ENCODE peak calls at places on chromosomes 13 and 19, in eight cellular contexts. One of them, this sample, is unnamed. For H3K36me3, the result is how much of the 10 kb centered on the place peaks cover.

GRCh38 chr13:25906211-25906661 is 145.6 kb downstream of the SHISA2 start:
- DNase-seq in GM12878: no peak
- DNase-seq in fibroblast of lung: no peak
- DNase-seq in HepG2: no peak
- DNase-seq in GM23338: no peak
- DNase-seq in PC-9: no peak
- DNase-seq in PC-3: no peak
- DNase-seq in astrocyte: no peak
- DNase-seq in this sample: no peak

GRCh38 chr13:110575322-110576069 is 14.0 kb upstream of the RAB20 start:
- DNase-seq in GM12878: peak
- DNase-seq in fibroblast of lung: peak
- DNase-seq in HepG2: peak
- DNase-seq in GM23338: no peak
- DNase-seq in PC-9: peak
- DNase-seq in PC-3: no peak
- DNase-seq in astrocyte: no peak
- DNase-seq in this sample: no peak

GRCh38 chr13:99988469-99989375 is 7.1 kb downstream of the ZIC2 start:
- DNase-seq in GM12878: no peak
- DNase-seq in fibroblast of lung: no peak
- DNase-seq in HepG2: no peak
- DNase-seq in GM23338: peak
- DNase-seq in PC-9: no peak
- DNase-seq in PC-3: no peak
- DNase-seq in astrocyte: no peak
- DNase-seq in this sample: no peak

GRCh38 chr13:29402168-29402621 is 193.3 kb downstream of the SLC7A1 start:
- DNase-seq in GM12878: no peak
- DNase-seq in fibroblast of lung: peak
- DNase-seq in HepG2: no peak
- DNase-seq in GM23338: no peak
- DNase-seq in PC-9: no peak
- DNase-seq in PC-3: peak
- DNase-seq in astrocyte: peak
- DNase-seq in this sample: no peak

GRCh38 chr13:33277351-33277750 is 8.2 kb downstream of the STARD13 start:
- DNase-seq in GM12878: no peak
- DNase-seq in fibroblast of lung: no peak
- DNase-seq in HepG2: no peak
- DNase-seq in GM23338: no peak
- DNase-seq in PC-9: no peak
- DNase-seq in PC-3: no peak
- DNase-seq in astrocyte: no peak
- DNase-seq in this sample: no peak

GRCh38 chr19:44438441-44438840 is 9.8 kb downstream of the ZNF229 start:
- DNase-seq in GM12878: no peak
- DNase-seq in fibroblast of lung: no peak
- DNase-seq in HepG2: no peak
- DNase-seq in GM23338: no peak
- DNase-seq in PC-9: no peak
- DNase-seq in PC-3: no peak
- DNase-seq in astrocyte: no peak
- DNase-seq in this sample: no peak

GRCh38 chr13:95452376-95452775 is 100.1 kb upstream of the CLDN10 start:
- DNase-seq in GM12878: no peak
- DNase-seq in fibroblast of lung: no peak
- DNase-seq in HepG2: no peak
- DNase-seq in GM23338: no peak
- DNase-seq in PC-9: peak
- DNase-seq in PC-3: peak
- DNase-seq in astrocyte: peak
- DNase-seq in this sample: no peak

GRCh38 chr19:2016041-2016807 is 710 bp upstream of the BTBD2 start:
- DNase-seq in GM12878: peak
- DNase-seq in fibroblast of lung: peak
- DNase-seq in HepG2: peak
- DNase-seq in GM23338: peak
- DNase-seq in PC-9: peak
- DNase-seq in PC-3: peak
- DNase-seq in astrocyte: peak
- DNase-seq in this sample: no peak

GRCh38 chr19:18173572-18174294 is at the start of gene IFI30:
- DNase-seq in GM12878: peak
- DNase-seq in fibroblast of lung: no peak
- DNase-seq in HepG2: peak
- DNase-seq in GM23338: peak
- DNase-seq in PC-9: peak
- DNase-seq in PC-3: peak
- DNase-seq in astrocyte: no peak
- DNase-seq in this sample: no peak

GRCh38 chr13:113781571-113781970 is 22.5 kb downstream of the TMEM255B start:
- DNase-seq in GM12878: no peak
- DNase-seq in fibroblast of lung: no peak
- DNase-seq in HepG2: no peak
- DNase-seq in GM23338: no peak
- DNase-seq in PC-9: no peak
- DNase-seq in PC-3: peak
- DNase-seq in astrocyte: no peak
- DNase-seq in this sample: no peak

GRCh38 chr13:41059466-41059865 is 1.8 kb upstream of the WBP4 start:
- DNase-seq in GM12878: no peak
- DNase-seq in fibroblast of lung: no peak
- DNase-seq in HepG2: no peak
- DNase-seq in GM23338: peak
- DNase-seq in PC-9: no peak
- DNase-seq in PC-3: peak
- DNase-seq in astrocyte: no peak
- DNase-seq in this sample: no peak

GRCh38 chr19:55443045-55443823 is at the start of gene SHISA7:
- DNase-seq in GM12878: no peak
- DNase-seq in fibroblast of lung: no peak
- DNase-seq in HepG2: no peak
- DNase-seq in GM23338: peak
- DNase-seq in PC-9: no peak
- DNase-seq in PC-3: peak
- DNase-seq in astrocyte: no peak
- DNase-seq in this sample: no peak

GRCh38 chr13:114309806-114310410 is 4.4 kb upstream of the CHAMP1 start:
- DNase-seq in GM12878: no peak
- DNase-seq in fibroblast of lung: no peak
- DNase-seq in HepG2: no peak
- DNase-seq in GM23338: peak
- DNase-seq in PC-9: no peak
- DNase-seq in PC-3: no peak
- DNase-seq in astrocyte: no peak
- DNase-seq in this sample: no peak

GRCh38 chr13:110520431-110521295 is 40.9 kb downstream of the RAB20 start:
- DNase-seq in GM12878: no peak
- DNase-seq in fibroblast of lung: peak
- DNase-seq in HepG2: no peak
- DNase-seq in GM23338: no peak
- DNase-seq in PC-9: no peak
- DNase-seq in PC-3: no peak
- DNase-seq in astrocyte: peak
- DNase-seq in this sample: no peak

GRCh38 chr13:97005631-97006262 is 11.5 kb upstream of the OXGR1 start:
- DNase-seq in GM12878: no peak
- DNase-seq in fibroblast of lung: peak
- DNase-seq in HepG2: no peak
- DNase-seq in GM23338: no peak
- DNase-seq in PC-9: peak
- DNase-seq in PC-3: peak
- DNase-seq in astrocyte: peak
- DNase-seq in this sample: no peak

GRCh38 chr13:44759723-44760360 is 183.7 kb upstream of the TSC22D1 start:
- DNase-seq in GM12878: no peak
- DNase-seq in fibroblast of lung: peak
- DNase-seq in HepG2: peak
- DNase-seq in GM23338: no peak
- DNase-seq in PC-9: peak
- DNase-seq in PC-3: peak
- DNase-seq in astrocyte: peak
- DNase-seq in this sample: no peak

GRCh38 chr19:15248648-15249559 is 16.7 kb upstream of the EPHX3 start:
- DNase-seq in GM12878: no peak
- DNase-seq in fibroblast of lung: peak
- DNase-seq in HepG2: no peak
- DNase-seq in GM23338: no peak
- DNase-seq in PC-9: peak
- DNase-seq in PC-3: peak
- DNase-seq in astrocyte: peak
- DNase-seq in this sample: no peak

GRCh38 chr19:29576043-29576442 is 30.0 kb upstream of the POP4 start:
- DNase-seq in GM12878: no peak
- DNase-seq in fibroblast of lung: no peak
- DNase-seq in HepG2: no peak
- DNase-seq in GM23338: no peak
- DNase-seq in PC-9: no peak
- DNase-seq in PC-3: no peak
- DNase-seq in astrocyte: no peak
- DNase-seq in this sample: no peak

GRCh38 chr19:45595814-45596213 is 6.2 kb downstream of the GPR4 start:
- DNase-seq in GM12878: no peak
- DNase-seq in fibroblast of lung: peak
- DNase-seq in HepG2: no peak
- DNase-seq in GM23338: no peak
- DNase-seq in PC-9: peak
- DNase-seq in PC-3: no peak
- DNase-seq in astrocyte: no peak
- DNase-seq in this sample: no peak

GRCh38 chr13:42574011-42574410 is at the start of gene TNFSF11:
- DNase-seq in GM12878: no peak
- DNase-seq in fibroblast of lung: no peak
- DNase-seq in HepG2: no peak
- DNase-seq in GM23338: peak
- DNase-seq in PC-9: no peak
- DNase-seq in PC-3: no peak
- DNase-seq in astrocyte: no peak
- DNase-seq in this sample: no peak
- TF ChIP-seq EZH2 in GM12878: no peak
- TF ChIP-seq EZH2 in fibroblast of lung: no peak
- TF ChIP-seq EZH2 in HepG2: no peak
- TF ChIP-seq EZH2 in GM23338: no peak
- TF ChIP-seq EZH2 in PC-9: no peak
- TF ChIP-seq EZH2 in PC-3: no peak
- TF ChIP-seq EZH2 in astrocyte: no peak
- TF ChIP-seq EZH2 in this sample: no peak

GRCh38 chr19:38111898-38112297 is 112.1 kb downstream of the DPF1 start:
- DNase-seq in GM12878: no peak
- DNase-seq in fibroblast of lung: no peak
- DNase-seq in HepG2: no peak
- DNase-seq in GM23338: no peak
- DNase-seq in PC-9: no peak
- DNase-seq in PC-3: no peak
- DNase-seq in astrocyte: no peak
- DNase-seq in this sample: no peak

GRCh38 chr19:38120471-38121030 is 103.5 kb downstream of the DPF1 start:
- DNase-seq in GM12878: no peak
- DNase-seq in fibroblast of lung: no peak
- DNase-seq in HepG2: no peak
- DNase-seq in GM23338: no peak
- DNase-seq in PC-9: no peak
- DNase-seq in PC-3: no peak
- DNase-seq in astrocyte: no peak
- DNase-seq in this sample: no peak

GRCh38 chr19:38114651-38115050 is 109.4 kb downstream of the DPF1 start:
- DNase-seq in GM12878: no peak
- DNase-seq in fibroblast of lung: no peak
- DNase-seq in HepG2: no peak
- DNase-seq in GM23338: no peak
- DNase-seq in PC-9: no peak
- DNase-seq in PC-3: no peak
- DNase-seq in astrocyte: no peak
- DNase-seq in this sample: no peak

GRCh38 chr19:38118176-38118575 is 105.8 kb downstream of the DPF1 start:
- DNase-seq in GM12878: no peak
- DNase-seq in fibroblast of lung: no peak
- DNase-seq in HepG2: no peak
- DNase-seq in GM23338: no peak
- DNase-seq in PC-9: no peak
- DNase-seq in PC-3: no peak
- DNase-seq in astrocyte: no peak
- DNase-seq in this sample: no peak

DNA sequence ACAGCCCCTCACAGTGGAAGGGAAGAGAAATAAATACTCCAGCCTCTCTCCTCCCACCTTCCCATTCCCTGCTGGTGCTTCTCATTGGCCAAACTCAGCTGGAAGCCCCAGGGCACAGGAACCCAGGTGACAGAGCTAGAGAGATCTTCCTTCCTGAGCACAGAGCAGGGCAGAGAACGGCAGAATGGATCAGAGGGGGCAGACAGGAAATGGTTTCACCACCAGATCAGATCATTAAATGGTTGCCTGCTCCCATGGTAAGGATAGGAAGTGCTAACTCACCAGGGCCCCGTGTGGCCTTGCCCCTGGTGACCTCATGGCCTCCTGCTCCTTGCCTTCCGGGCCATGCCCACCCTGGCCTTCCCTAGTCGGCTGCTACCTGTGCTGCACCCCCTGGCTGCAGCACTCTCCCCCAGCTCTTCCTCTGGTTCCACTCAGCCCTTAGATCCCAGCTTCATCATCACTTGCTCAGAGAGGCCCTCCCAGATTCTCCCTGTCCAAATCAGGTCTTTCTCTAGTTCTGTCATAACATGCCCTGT is 108.7 kb downstream of the DPF1 start:
- DNase-seq in GM12878: no peak
- DNase-seq in fibroblast of lung: no peak
- DNase-seq in HepG2: no peak
- DNase-seq in GM23338: no peak
- DNase-seq in PC-9: no peak
- DNase-seq in PC-3: no peak
- DNase-seq in astrocyte: no peak
- DNase-seq in this sample: no peak
- H3K36me3 ChIP-seq in GM12878: under half
- H3K36me3 ChIP-seq in fibroblast of lung: under half
- H3K36me3 ChIP-seq in HepG2: under half
- H3K36me3 ChIP-seq in GM23338: under half
- H3K36me3 ChIP-seq in PC-9: under half
- H3K36me3 ChIP-seq in PC-3: under half
- H3K36me3 ChIP-seq in astrocyte: under half
- H3K36me3 ChIP-seq in this sample: under half

GRCh38 chr19:35844482-35845214 is 7.7 kb downstream of the NPHS1 start:
- DNase-seq in GM12878: no peak
- DNase-seq in fibroblast of lung: no peak
- DNase-seq in HepG2: no peak
- DNase-seq in GM23338: no peak
- DNase-seq in PC-9: no peak
- DNase-seq in PC-3: no peak
- DNase-seq in astrocyte: no peak
- DNase-seq in this sample: no peak
- TF ChIP-seq EZH2 in GM12878: no peak
- TF ChIP-seq EZH2 in fibroblast of lung: no peak
- TF ChIP-seq EZH2 in HepG2: no peak
- TF ChIP-seq EZH2 in GM23338: no peak
- TF ChIP-seq EZH2 in PC-9: no peak
- TF ChIP-seq EZH2 in PC-3: no peak
- TF ChIP-seq EZH2 in astrocyte: no peak
- TF ChIP-seq EZH2 in this sample: no peak

GRCh38 chr19:52659013-52659412 is 20.9 kb upstream of the ZNF83 start:
- DNase-seq in GM12878: no peak
- DNase-seq in fibroblast of lung: no peak
- DNase-seq in HepG2: no peak
- DNase-seq in GM23338: peak
- DNase-seq in PC-9: no peak
- DNase-seq in PC-3: no peak
- DNase-seq in astrocyte: no peak
- DNase-seq in this sample: no peak
- H3K36me3 ChIP-seq in GM12878: under half
- H3K36me3 ChIP-seq in fibroblast of lung: under half
- H3K36me3 ChIP-seq in HepG2: under half
- H3K36me3 ChIP-seq in GM23338: under half
- H3K36me3 ChIP-seq in PC-9: under half
- H3K36me3 ChIP-seq in PC-3: half or more
- H3K36me3 ChIP-seq in astrocyte: under half
- H3K36me3 ChIP-seq in this sample: under half